ENCODE peak calls at places on chromosomes 7 and 10, in seven cellular contexts. W, H, S, Q, C, T and V are unnamed samples.

GRCh38 chr7:111744501-111745155 is 182.3 kb upstream of the IMMP2L start:
- DNase-seq in C (no peak), S (peak), Q (no peak), T (no peak), H (no peak), W (no peak), V (no peak)

GRCh38 chr10:97087296-97087695 is 98.5 kb downstream of the SLIT1 start:
- DNase-seq in Q (no peak), C (no peak), T (no peak), W (no peak), S (no peak), H (no peak), V (no peak)

GRCh38 chr10:112988839-112989406 is 38.9 kb downstream of the TCF7L2 start:
- DNase-seq in S (no peak), H (no peak), Q (no peak), W (no peak), C (no peak), T (no peak), V (no peak)

GRCh38 chr10:73730153-73730906 is 13.8 kb upstream of the SEC24C start:
- DNase-seq in S (peak), W (peak), C (peak), T (peak), H (peak), Q (peak), V (peak)

GRCh38 chr10:111835562-111835961 is 348.0 kb downstream of the GPAM start:
- DNase-seq in S (peak), H (no peak), Q (no peak), T (peak), C (no peak), W (no peak), V (no peak)

GRCh38 chr10:113132651-113133088 is 182.6 kb downstream of the TCF7L2 start:
- DNase-seq in W (no peak), C (no peak), T (peak), Q (no peak), S (no peak), H (peak), V (no peak)

GRCh38 chr7:148185050-148185449 is 405.5 kb upstream of the C7orf33 start:
- DNase-seq in C (no peak), S (no peak), Q (no peak), T (peak), W (no peak), H (no peak), V (no peak)

GRCh38 chr10:96651998-96652431 is 65.2 kb upstream of the TM9SF3 start:
- DNase-seq in Q (no peak), W (no peak), S (no peak), T (no peak), H (no peak), C (peak), V (no peak)

GRCh38 chr10:131065673-131066331 is 245.7 kb downstream of the TCERG1L start:
- DNase-seq in W (no peak), H (no peak), Q (no peak), S (no peak), T (no peak), C (no peak), V (no peak)

GRCh38 chr10:45557275-45557905 is 115.2 kb downstream of the ZFAND4 start:
- DNase-seq in S (no peak), H (no peak), T (no peak), C (peak), Q (no peak), W (no peak), V (no peak)

GRCh38 chr7:87875151-87876039 is 765 bp downstream of the SLC25A40 start:
- DNase-seq in T (no peak), W (no peak), Q (peak), H (peak), S (peak), C (peak), V (peak)

GRCh38 chr7:155066417-155066950 is 3.6 kb upstream of the HTR5A start:
- DNase-seq in C (no peak), W (no peak), S (peak), H (no peak), T (peak), Q (no peak), V (no peak)

GRCh38 chr10:7819126-7819470 is 793 bp downstream of the TAF3 start:
- DNase-seq in H (peak), Q (peak), T (peak), S (peak), C (peak), W (peak), V (no peak)

GRCh38 chr7:98249106-98249505 is 2.9 kb downstream of the TECPR1 start:
- DNase-seq in T (no peak), Q (no peak), C (no peak), W (no peak), S (no peak), H (no peak), V (no peak)

GRCh38 chr10:120456143-120456625 is 843 bp upstream of the PLPP4 start:
- DNase-seq in T (no peak), W (no peak), C (no peak), S (no peak), Q (no peak), H (peak), V (no peak)